ENCODE peak calls at places on chromosomes 4 and X, in eight cellular contexts. I is HS-5; D is GM04503; W is lower leg skin; X is activated CD4-positive, alpha-beta memory T cell treated with anti-CD3 and anti-CD28 coated beads, Interleukin-2, amount 10 ng/mL, durations not matched to agents 7 days and 5 days; M is psoas muscle; G is NCI-H69; N is stimulated activated CD8-positive, alpha-beta memory T cell treated with anti-CD3 and anti-CD28 coated beads, Interleukin-4, amount 100 ng/mL, for 4 hours. E is an unnamed sample.

GRCh38 chr4:157204634-157205244 is 15.8 kb upstream of the GRIA2 start:
- DNase-seq in M (no peak), W (no peak), X (no peak), N (no peak), D (no peak), G (peak), I (no peak), E (peak)

GRCh38 chr4:139214039-139214534 is 37.1 kb upstream of the ELF2 start:
- DNase-seq in N (no peak), D (no peak), M (peak), W (peak), G (peak), I (no peak), X (no peak), E (no peak)

GRCh38 chrX:134246282-134246681 is 9.3 kb downstream of the CCDC160 start:
- DNase-seq in I (no peak), G (no peak), W (no peak), X (no peak), M (no peak), D (no peak), N (no peak), E (no peak)

GRCh38 chr4:2799971-2800690 is 7.2 kb downstream of the SH3BP2 start:
- DNase-seq in G (no peak), X (no peak), M (peak), I (no peak), D (no peak), W (no peak), N (no peak), E (peak)

GRCh38 chr4:72951628-72952027 is 117.9 kb downstream of the COX18 start:
- DNase-seq in I (no peak), G (no peak), N (no peak), D (no peak), M (no peak), W (no peak), X (no peak), E (no peak)

GRCh38 chr4:93396274-93396673 is 432.3 kb upstream of the ATOH1 start:
- DNase-seq in X (no peak), G (no peak), I (no peak), D (no peak), M (no peak), W (no peak), N (no peak), E (no peak)

GRCh38 chr4:105605493-105605892 is 53.1 kb downstream of the ARHGEF38 start:
- DNase-seq in X (no peak), M (no peak), D (peak), W (no peak), G (peak), I (peak), N (no peak), E (no peak)

GRCh38 chr4:6092971-6093370 is 74.7 kb upstream of the C4orf50 start:
- DNase-seq in M (no peak), W (no peak), G (no peak), I (no peak), N (no peak), D (no peak), X (no peak), E (no peak)

GRCh38 chr4:132124624-132124974 is 1024.5 kb upstream of the PCDH10 start:
- DNase-seq in X (no peak), M (no peak), D (no peak), G (no peak), W (no peak), N (no peak), I (no peak), E (no peak)

GRCh38 chr4:44740201-44740600 is 13.8 kb upstream of the GNPDA2 start:
- DNase-seq in M (no peak), N (no peak), W (no peak), I (no peak), X (no peak), G (no peak), D (no peak), E (no peak)

GRCh38 chr4:138835833-138836521 is 179.6 kb upstream of the NOCT start:
- DNase-seq in D (no peak), X (no peak), N (no peak), I (no peak), G (peak), M (no peak), W (no peak), E (peak)

GRCh38 chr4:6918345-6918744 is 8.7 kb downstream of the TBC1D14 start:
- DNase-seq in W (no peak), D (no peak), X (no peak), G (peak), I (no peak), M (no peak), N (no peak), E (no peak)

GRCh38 chr4:67465032-67465762 is 80.1 kb downstream of the CENPC start:
- DNase-seq in I (no peak), N (no peak), X (no peak), D (no peak), M (no peak), W (no peak), G (peak), E (no peak)

GRCh38 chr4:111602848-111603247 is 542.4 kb upstream of the FAM241A start:
- DNase-seq in D (no peak), G (peak), M (no peak), N (no peak), W (no peak), X (no peak), I (peak), E (no peak)

GRCh38 chrX:68721991-68722860 is 74.8 kb downstream of the STARD8 start:
- DNase-seq in W (no peak), N (no peak), G (no peak), I (no peak), M (no peak), X (no peak), D (no peak), E (no peak)

GRCh38 chr4:11966782-11967181 is 538.1 kb upstream of the HS3ST1 start:
- DNase-seq in W (no peak), N (no peak), X (no peak), M (no peak), I (no peak), D (no peak), G (no peak), E (no peak)

GRCh38 chr4:62914758-62915157 is 1494.5 kb downstream of the TECRL start:
- DNase-seq in M (no peak), G (no peak), N (no peak), I (no peak), D (no peak), X (no peak), W (no peak), E (no peak)

GRCh38 chr4:98794565-98795205 is 134.2 kb downstream of the EIF4E start:
- DNase-seq in D (no peak), G (peak), W (no peak), I (no peak), N (peak), M (no peak), X (no peak), E (no peak)

GRCh38 chrX:44828008-44828605 is 15.7 kb upstream of the DUSP21 start:
- DNase-seq in D (peak), M (peak), W (no peak), I (peak), N (no peak), G (peak), X (no peak), E (no peak)

GRCh38 chrX:112083624-112084326 is 1.2 kb upstream of the TRPC5 start:
- DNase-seq in G (no peak), W (no peak), D (no peak), I (no peak), M (no peak), X (no peak), N (no peak), E (no peak)

GRCh38 chrX:10892605-10893225 is 218.4 kb upstream of the HCCS start:
- DNase-seq in D (no peak), X (no peak), M (no peak), W (no peak), G (no peak), N (no peak), I (no peak), E (no peak)

GRCh38 chr4:17578482-17578891 is 1.5 kb downstream of the LAP3 start:
- DNase-seq in I (no peak), G (no peak), D (no peak), W (no peak), X (peak), M (no peak), N (no peak), E (no peak)

GRCh38 chrX:11416600-11416999 is 123.4 kb downstream of the AMELX start:
- DNase-seq in N (no peak), G (peak), D (no peak), X (no peak), M (no peak), I (no peak), W (no peak), E (no peak)

GRCh38 chr4:26298198-26298950 is 22.4 kb upstream of the RBPJ start:
- DNase-seq in I (peak), D (no peak), W (no peak), M (no peak), G (peak), N (no peak), X (no peak), E (no peak)

GRCh38 chr4:105057370-105058096 is 89.1 kb upstream of the TET2 start:
- DNase-seq in W (no peak), X (no peak), D (no peak), I (no peak), M (no peak), G (no peak), N (no peak), E (no peak)

GRCh38 chr4:183264614-183265013 is 55.5 kb downstream of the CLDN22 start:
- DNase-seq in N (no peak), X (no peak), G (no peak), W (no peak), M (no peak), D (peak), I (no peak), E (no peak)

GRCh38 chrX:30504309-30504708 is 73.3 kb downstream of the TASL start:
- DNase-seq in G (peak), W (no peak), I (no peak), X (no peak), M (no peak), N (no peak), D (peak), E (no peak)

GRCh38 chr4:25370242-25370641 is 6.8 kb upstream of the ANAPC4 start:
- DNase-seq in D (no peak), G (peak), I (no peak), W (no peak), N (no peak), M (no peak), X (no peak), E (no peak)

E was measured in left cardiac atrium.